ENCODE peak calls at places on chromosomes 7 and 10, in ten cellular contexts. One of them, this sample, is unnamed.

GRCh38 chr10:127215882-127216281 is 19.5 kb upstream of the INSYN2A start:
- DNase-seq in ovary: no peak
- DNase-seq in effector memory CD4-positive, alpha-beta T cell: no peak
- DNase-seq in adrenal gland: no peak
- DNase-seq in ascending aorta: no peak
- DNase-seq in thoracic aorta: no peak
- DNase-seq in brain microvascular endothelial cell: no peak
- DNase-seq in small intestine: no peak
- DNase-seq in sigmoid colon: no peak
- DNase-seq in uterus: no peak
- DNase-seq in this sample: no peak

GRCh38 chr7:130912910-130913720 is 179.1 kb upstream of the KLF14 start:
- DNase-seq in ovary: peak; percentile 59
- DNase-seq in effector memory CD4-positive, alpha-beta T cell: peak; percentile 87
- DNase-seq in adrenal gland: peak; percentile 90
- DNase-seq in ascending aorta: peak; percentile 69
- DNase-seq in thoracic aorta: peak; percentile 80
- DNase-seq in brain microvascular endothelial cell: peak; percentile 98
- DNase-seq in small intestine: peak; percentile 78
- DNase-seq in sigmoid colon: peak; percentile 86
- DNase-seq in uterus: peak; percentile 73
- DNase-seq in this sample: no peak

GRCh38 chr7:116434820-116435341 is 64.7 kb upstream of the CAV2 start:
- DNase-seq in ovary: no peak
- DNase-seq in effector memory CD4-positive, alpha-beta T cell: no peak
- DNase-seq in adrenal gland: no peak
- DNase-seq in ascending aorta: no peak
- DNase-seq in thoracic aorta: no peak
- DNase-seq in brain microvascular endothelial cell: peak; percentile 65
- DNase-seq in small intestine: no peak
- DNase-seq in sigmoid colon: no peak
- DNase-seq in uterus: no peak
- DNase-seq in this sample: no peak

GRCh38 chr10:133418289-133418993 is 6.0 kb downstream of the SPRN start:
- DNase-seq in ovary: no peak
- DNase-seq in effector memory CD4-positive, alpha-beta T cell: no peak
- DNase-seq in adrenal gland: no peak
- DNase-seq in ascending aorta: no peak
- DNase-seq in thoracic aorta: no peak
- DNase-seq in brain microvascular endothelial cell: no peak
- DNase-seq in small intestine: no peak
- DNase-seq in sigmoid colon: no peak
- DNase-seq in uterus: no peak
- DNase-seq in this sample: no peak

GRCh38 chr10:108653466-108653865 is 1269.8 kb downstream of the XPNPEP1 start:
- DNase-seq in ovary: no peak
- DNase-seq in effector memory CD4-positive, alpha-beta T cell: no peak
- DNase-seq in adrenal gland: no peak
- DNase-seq in ascending aorta: no peak
- DNase-seq in thoracic aorta: no peak
- DNase-seq in brain microvascular endothelial cell: no peak
- DNase-seq in small intestine: no peak
- DNase-seq in sigmoid colon: no peak
- DNase-seq in uterus: no peak
- DNase-seq in this sample: no peak

GRCh38 chr7:141362580-141363435 is 188.4 kb upstream of the AGK start:
- DNase-seq in ovary: no peak
- DNase-seq in effector memory CD4-positive, alpha-beta T cell: no peak
- DNase-seq in adrenal gland: no peak
- DNase-seq in ascending aorta: no peak
- DNase-seq in thoracic aorta: no peak
- DNase-seq in brain microvascular endothelial cell: peak; percentile 75
- DNase-seq in small intestine: no peak
- DNase-seq in sigmoid colon: no peak
- DNase-seq in uterus: no peak
- DNase-seq in this sample: no peak

GRCh38 chr10:87660484-87661133 is 931 bp downstream of the PAPSS2 start:
- DNase-seq in ovary: peak; percentile 60
- DNase-seq in effector memory CD4-positive, alpha-beta T cell: no peak
- DNase-seq in adrenal gland: peak; percentile 81
- DNase-seq in ascending aorta: no peak
- DNase-seq in thoracic aorta: no peak
- DNase-seq in brain microvascular endothelial cell: peak; percentile 82
- DNase-seq in small intestine: peak; percentile 66
- DNase-seq in sigmoid colon: no peak
- DNase-seq in uterus: peak; percentile 28
- DNase-seq in this sample: no peak

GRCh38 chr10:131970946-131971345 is 10.8 kb downstream of the BNIP3 start:
- DNase-seq in ovary: no peak
- DNase-seq in effector memory CD4-positive, alpha-beta T cell: no peak
- DNase-seq in adrenal gland: no peak
- DNase-seq in ascending aorta: no peak
- DNase-seq in thoracic aorta: no peak
- DNase-seq in brain microvascular endothelial cell: no peak
- DNase-seq in small intestine: no peak
- DNase-seq in sigmoid colon: peak; percentile 48
- DNase-seq in uterus: no peak
- DNase-seq in this sample: no peak

GRCh38 chr10:124369986-124370385 is 48.7 kb downstream of the OAT start:
- DNase-seq in ovary: no peak
- DNase-seq in effector memory CD4-positive, alpha-beta T cell: no peak
- DNase-seq in adrenal gland: no peak
- DNase-seq in ascending aorta: no peak
- DNase-seq in thoracic aorta: no peak
- DNase-seq in brain microvascular endothelial cell: no peak
- DNase-seq in small intestine: peak; percentile 55
- DNase-seq in sigmoid colon: no peak
- DNase-seq in uterus: no peak
- DNase-seq in this sample: no peak

GRCh38 chr10:124636271-124636993 is 107.7 kb downstream of the FAM53B start:
- DNase-seq in ovary: no peak
- DNase-seq in effector memory CD4-positive, alpha-beta T cell: peak; percentile 29
- DNase-seq in adrenal gland: no peak
- DNase-seq in ascending aorta: no peak
- DNase-seq in thoracic aorta: no peak
- DNase-seq in brain microvascular endothelial cell: no peak
- DNase-seq in small intestine: no peak
- DNase-seq in sigmoid colon: no peak
- DNase-seq in uterus: no peak
- DNase-seq in this sample: no peak

GRCh38 chr10:49076741-49077521 is 38.4 kb downstream of the VSTM4 start:
- DNase-seq in ovary: no peak
- DNase-seq in effector memory CD4-positive, alpha-beta T cell: no peak
- DNase-seq in adrenal gland: peak; percentile 86
- DNase-seq in ascending aorta: no peak
- DNase-seq in thoracic aorta: no peak
- DNase-seq in brain microvascular endothelial cell: no peak
- DNase-seq in small intestine: no peak
- DNase-seq in sigmoid colon: no peak
- DNase-seq in uterus: no peak
- DNase-seq in this sample: no peak

GRCh38 chr10:102615361-102615760 is 28.9 kb upstream of the TRIM8 start:
- DNase-seq in ovary: no peak
- DNase-seq in effector memory CD4-positive, alpha-beta T cell: no peak
- DNase-seq in adrenal gland: no peak
- DNase-seq in ascending aorta: no peak
- DNase-seq in thoracic aorta: no peak
- DNase-seq in brain microvascular endothelial cell: no peak
- DNase-seq in small intestine: no peak
- DNase-seq in sigmoid colon: no peak
- DNase-seq in uterus: no peak
- DNase-seq in this sample: peak; percentile 85

GRCh38 chr7:46393142-46393541 is 472.1 kb upstream of the IGFBP3 start:
- DNase-seq in ovary: no peak
- DNase-seq in effector memory CD4-positive, alpha-beta T cell: no peak
- DNase-seq in adrenal gland: no peak
- DNase-seq in ascending aorta: no peak
- DNase-seq in thoracic aorta: no peak
- DNase-seq in brain microvascular endothelial cell: no peak
- DNase-seq in small intestine: no peak
- DNase-seq in sigmoid colon: no peak
- DNase-seq in uterus: peak; percentile 22
- DNase-seq in this sample: no peak

GRCh38 chr7:24401628-24402593 is 117.9 kb downstream of the NPY start:
- DNase-seq in ovary: no peak
- DNase-seq in effector memory CD4-positive, alpha-beta T cell: no peak
- DNase-seq in adrenal gland: no peak
- DNase-seq in ascending aorta: no peak
- DNase-seq in thoracic aorta: no peak
- DNase-seq in brain microvascular endothelial cell: no peak
- DNase-seq in small intestine: peak; percentile 66
- DNase-seq in sigmoid colon: no peak
- DNase-seq in uterus: no peak
- DNase-seq in this sample: no peak

GRCh38 chr10:96840841-96841518 is 8.9 kb downstream of the LCOR start:
- DNase-seq in ovary: no peak
- DNase-seq in effector memory CD4-positive, alpha-beta T cell: no peak
- DNase-seq in adrenal gland: no peak
- DNase-seq in ascending aorta: no peak
- DNase-seq in thoracic aorta: no peak
- DNase-seq in brain microvascular endothelial cell: peak; percentile 44
- DNase-seq in small intestine: peak; percentile 23
- DNase-seq in sigmoid colon: no peak
- DNase-seq in uterus: no peak
- DNase-seq in this sample: no peak

GRCh38 chr10:72087392-72087968 is 871 bp downstream of the SPOCK2 start:
- DNase-seq in ovary: no peak
- DNase-seq in effector memory CD4-positive, alpha-beta T cell: no peak
- DNase-seq in adrenal gland: peak; percentile 51
- DNase-seq in ascending aorta: no peak
- DNase-seq in thoracic aorta: no peak
- DNase-seq in brain microvascular endothelial cell: no peak
- DNase-seq in small intestine: no peak
- DNase-seq in sigmoid colon: no peak
- DNase-seq in uterus: no peak
- DNase-seq in this sample: no peak

GRCh38 chr10:56646301-56646700 is 285.2 kb upstream of the ZWINT start:
- DNase-seq in ovary: no peak
- DNase-seq in effector memory CD4-positive, alpha-beta T cell: no peak
- DNase-seq in adrenal gland: no peak
- DNase-seq in ascending aorta: no peak
- DNase-seq in thoracic aorta: no peak
- DNase-seq in brain microvascular endothelial cell: no peak
- DNase-seq in small intestine: no peak
- DNase-seq in sigmoid colon: no peak
- DNase-seq in uterus: no peak
- DNase-seq in this sample: peak; percentile 82

GRCh38 chr7:80412842-80413241 is 99.0 kb downstream of the GNAT3 start:
- DNase-seq in ovary: no peak
- DNase-seq in effector memory CD4-positive, alpha-beta T cell: no peak
- DNase-seq in adrenal gland: no peak
- DNase-seq in ascending aorta: no peak
- DNase-seq in thoracic aorta: no peak
- DNase-seq in brain microvascular endothelial cell: no peak
- DNase-seq in small intestine: no peak
- DNase-seq in sigmoid colon: no peak
- DNase-seq in uterus: no peak
- DNase-seq in this sample: no peak

GRCh38 chr7:138926241-138926612 is 55.0 kb downstream of the KIAA1549 start:
- DNase-seq in ovary: no peak
- DNase-seq in effector memory CD4-positive, alpha-beta T cell: no peak
- DNase-seq in adrenal gland: no peak
- DNase-seq in ascending aorta: no peak
- DNase-seq in thoracic aorta: no peak
- DNase-seq in brain microvascular endothelial cell: no peak
- DNase-seq in small intestine: no peak
- DNase-seq in sigmoid colon: no peak
- DNase-seq in uterus: no peak
- DNase-seq in this sample: no peak
- H3K36me3 ChIP-seq in ovary: no peaks in the 10 kb centered on the region
- H3K36me3 ChIP-seq in effector memory CD4-positive, alpha-beta T cell: no peaks in the 10 kb centered on the region
- H3K36me3 ChIP-seq in adrenal gland: no peaks in the 10 kb centered on the region
- H3K36me3 ChIP-seq in ascending aorta: no peaks in the 10 kb centered on the region
- H3K36me3 ChIP-seq in thoracic aorta: no peaks in the 10 kb centered on the region
- H3K36me3 ChIP-seq in brain microvascular endothelial cell: no peaks in the 10 kb centered on the region
- H3K36me3 ChIP-seq in small intestine: no peaks in the 10 kb centered on the region
- H3K36me3 ChIP-seq in sigmoid colon: no peaks in the 10 kb centered on the region
- H3K36me3 ChIP-seq in uterus: no peaks in the 10 kb centered on the region
- H3K36me3 ChIP-seq in this sample: no peaks in the 10 kb centered on the region

DNA sequence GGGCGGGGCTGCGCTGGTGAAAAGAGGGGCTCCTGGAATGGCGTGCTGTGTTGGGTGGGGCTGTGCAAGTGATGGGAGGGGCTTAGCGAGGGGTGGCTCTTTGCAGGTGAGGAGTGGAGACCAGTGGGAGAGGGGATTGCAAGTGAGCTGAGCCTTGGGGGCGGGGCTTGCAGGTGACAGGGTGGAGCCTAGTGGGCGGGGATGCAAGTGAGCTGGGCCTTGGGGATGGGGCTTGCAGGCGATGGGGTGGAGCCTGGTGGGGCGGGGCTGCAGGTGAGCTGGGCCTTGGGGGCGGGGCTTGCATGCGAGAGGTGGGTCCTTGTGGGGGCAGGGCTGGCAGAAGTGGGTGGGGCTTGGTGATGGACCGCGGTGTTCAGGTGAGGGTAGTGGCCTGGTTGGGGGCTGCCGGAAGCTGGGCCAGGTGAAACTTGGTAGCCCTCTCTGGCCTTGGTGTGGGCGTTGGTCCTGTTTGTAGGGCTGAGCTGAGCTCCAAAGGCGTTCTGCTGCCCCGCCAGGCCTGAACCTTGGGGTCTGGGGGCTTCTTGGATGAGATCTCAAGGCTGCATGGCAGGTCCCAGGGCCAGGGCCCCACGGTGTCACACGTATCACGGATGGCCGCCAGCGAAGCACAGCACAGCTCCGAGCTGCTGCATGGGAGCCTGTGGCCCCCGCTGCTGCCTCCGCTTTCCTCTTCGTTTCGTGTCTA is 744 bp upstream of the PITRM1 start:
- DNase-seq in ovary: no peak
- DNase-seq in effector memory CD4-positive, alpha-beta T cell: no peak
- DNase-seq in adrenal gland: no peak
- DNase-seq in ascending aorta: no peak
- DNase-seq in thoracic aorta: no peak
- DNase-seq in brain microvascular endothelial cell: no peak
- DNase-seq in small intestine: peak; percentile 96
- DNase-seq in sigmoid colon: no peak
- DNase-seq in uterus: no peak
- DNase-seq in this sample: no peak
- H3K4me3 ChIP-seq in ovary: peak overlapping the region; percentile 35
- H3K4me3 ChIP-seq in effector memory CD4-positive, alpha-beta T cell: peak overlapping the region; percentile 35
- H3K4me3 ChIP-seq in adrenal gland: no peak overlapping the region
- H3K4me3 ChIP-seq in ascending aorta: peak overlapping the region; percentile 26
- H3K4me3 ChIP-seq in thoracic aorta: peak overlapping the region; percentile 81
- H3K4me3 ChIP-seq in brain microvascular endothelial cell: peak overlapping the region; percentile 53
- H3K4me3 ChIP-seq in small intestine: no peak overlapping the region
- H3K4me3 ChIP-seq in sigmoid colon: peak overlapping the region; percentile 90
- H3K4me3 ChIP-seq in uterus: peak overlapping the region; percentile 71
- H3K4me3 ChIP-seq in this sample: peak overlapping the region; percentile 21

GRCh38 chr7:50612704-50613103 is 47.5 kb upstream of the DDC start:
- DNase-seq in ovary: no peak
- DNase-seq in effector memory CD4-positive, alpha-beta T cell: no peak
- DNase-seq in adrenal gland: no peak
- DNase-seq in ascending aorta: no peak
- DNase-seq in thoracic aorta: no peak
- DNase-seq in brain microvascular endothelial cell: no peak
- DNase-seq in small intestine: no peak
- DNase-seq in sigmoid colon: no peak
- DNase-seq in uterus: no peak
- DNase-seq in this sample: no peak
- H3K36me3 ChIP-seq in ovary: no peaks in the 10 kb centered on the region
- H3K36me3 ChIP-seq in effector memory CD4-positive, alpha-beta T cell: no peaks in the 10 kb centered on the region
- H3K36me3 ChIP-seq in adrenal gland: no peaks in the 10 kb centered on the region
- H3K36me3 ChIP-seq in ascending aorta: peaks cover 77% of the 10 kb centered on the region
- H3K36me3 ChIP-seq in thoracic aorta: peaks cover 29% of the 10 kb centered on the region
- H3K36me3 ChIP-seq in brain microvascular endothelial cell: peaks cover 61% of the 10 kb centered on the region
- H3K36me3 ChIP-seq in small intestine: no peaks in the 10 kb centered on the region
- H3K36me3 ChIP-seq in sigmoid colon: peaks cover 19% of the 10 kb centered on the region
- H3K36me3 ChIP-seq in uterus: no peaks in the 10 kb centered on the region
- H3K36me3 ChIP-seq in this sample: no peaks in the 10 kb centered on the region

GRCh38 chr10:79434816-79435215 is 10.6 kb downstream of the ZCCHC24 start:
- DNase-seq in ovary: peak; percentile 78
- DNase-seq in effector memory CD4-positive, alpha-beta T cell: no peak
- DNase-seq in adrenal gland: no peak
- DNase-seq in ascending aorta: no peak
- DNase-seq in thoracic aorta: no peak
- DNase-seq in brain microvascular endothelial cell: peak; percentile 68
- DNase-seq in small intestine: no peak
- DNase-seq in sigmoid colon: peak; percentile 83
- DNase-seq in uterus: peak; percentile 83
- DNase-seq in this sample: no peak
- H3K4me3 ChIP-seq in ovary: peak overlapping the region; percentile 40
- H3K4me3 ChIP-seq in effector memory CD4-positive, alpha-beta T cell: no peak overlapping the region
- H3K4me3 ChIP-seq in adrenal gland: no peak overlapping the region
- H3K4me3 ChIP-seq in ascending aorta: no peak overlapping the region
- H3K4me3 ChIP-seq in thoracic aorta: peak overlapping the region; percentile 57
- H3K4me3 ChIP-seq in brain microvascular endothelial cell: peak overlapping the region; percentile 26
- H3K4me3 ChIP-seq in small intestine: no peak overlapping the region
- H3K4me3 ChIP-seq in sigmoid colon: no peak overlapping the region
- H3K4me3 ChIP-seq in uterus: no peak overlapping the region
- H3K4me3 ChIP-seq in this sample: no peak overlapping the region

This sample was measured in WERI-Rb-1.